ENCODE peak calls at places on chromosomes 12 and 14, in five cellular contexts. X is HCT116; N is CD8-positive, alpha-beta T cell; G is adipocyte; I is NT2/D1. C is an unnamed sample. For H3K9me3, the result is how much of the 10 kb centered on the place peaks cover.

GRCh38 chr12:26878661-26879119 is 45.7 kb upstream of the ITPR2 start:
- DNase-seq in X (no peak), I (no peak), G (peak), N (no peak), C (no peak)

GRCh38 chr14:75453817-75454434 is 26.1 kb downstream of the JDP2 start:
- DNase-seq in G (no peak), I (no peak), X (no peak), N (no peak), C (no peak)

GRCh38 chr12:57771271-57771872 is 533 bp downstream of the METTL1 start:
- DNase-seq in G (peak), X (peak), I (peak), N (peak), C (peak)

GRCh38 chr14:101598159-101598558 is 36.9 kb downstream of the DIO3 start:
- DNase-seq in I (no peak), N (no peak), G (no peak), X (no peak), C (peak)

GRCh38 chr12:52249041-52249461 is 16.0 kb downstream of the KRT7 start:
- DNase-seq in N (no peak), I (no peak), G (peak), X (no peak), C (no peak)

GRCh38 chr12:27199638-27200300 is 44.3 kb upstream of the STK38L start:
- DNase-seq in I (no peak), G (no peak), N (no peak), X (no peak), C (no peak)

GRCh38 chr12:3683670-3684069 is 69.2 kb downstream of the CRACR2A start:
- DNase-seq in G (no peak), I (no peak), N (no peak), X (no peak), C (no peak)

GRCh38 chr14:73426877-73427276 is 31.5 kb downstream of the NUMB start:
- DNase-seq in G (peak), I (no peak), N (no peak), X (no peak), C (no peak)

GRCh38 chr12:72272731-72273498 is 745 bp downstream of the TRHDE start:
- DNase-seq in X (no peak), G (peak), I (no peak), N (no peak), C (peak)

GRCh38 chr12:11765817-11766794 is 116.6 kb downstream of the ETV6 start:
- DNase-seq in G (peak), X (no peak), N (peak), I (no peak), C (peak)

GRCh38 chr14:39483682-39484081 is 51.4 kb upstream of the FBXO33 start:
- DNase-seq in X (no peak), I (no peak), N (no peak), G (no peak), C (no peak)

GRCh38 chr12:98274430-98275130 is 240.8 kb upstream of the TMPO start:
- DNase-seq in I (no peak), G (no peak), X (no peak), N (no peak), C (no peak)

GRCh38 chr14:80901260-80901659 is 40.3 kb downstream of the CEP128 start:
- DNase-seq in G (no peak), I (no peak), X (no peak), N (no peak), C (no peak)

GRCh38 chr12:114931025-114931424 is 247.1 kb upstream of the TBX3 start:
- DNase-seq in N (no peak), I (no peak), G (no peak), X (no peak), C (no peak)

GRCh38 chr14:24052656-24053547 is 1.1 kb downstream of the CARMIL3 start:
- DNase-seq in G (no peak), N (no peak), I (no peak), X (no peak), C (no peak)

GRCh38 chr12:23621910-23622309 is 327.6 kb downstream of the SOX5 start:
- DNase-seq in I (no peak), G (no peak), X (no peak), N (no peak), C (no peak)

GRCh38 chr12:107359382-107359781 is 266.0 kb upstream of the CRY1 start:
- DNase-seq in X (no peak), N (no peak), I (no peak), G (peak), C (no peak)

GRCh38 chr12:4148418-4149056 is 125.0 kb upstream of the CCND2 start:
- DNase-seq in X (no peak), N (peak), G (no peak), I (no peak), C (peak)

GRCh38 chr12:25416516-25416915 is 136.6 kb downstream of the LMNTD1 start:
- DNase-seq in I (no peak), X (no peak), G (no peak), N (no peak), C (no peak)

GRCh38 chr12:49515266-49515665 is 23.6 kb upstream of the KCNH3 start:
- DNase-seq in I (no peak), G (peak), X (no peak), N (no peak), C (no peak)

GRCh38 chr12:112843272-112843671 is 51.7 kb downstream of the RPH3A start:
- DNase-seq in G (no peak), I (peak), X (no peak), N (no peak), C (no peak)

GRCh38 chr12:1918875-1919236 is 404 bp upstream of the CACNA2D4 start:
- DNase-seq in G (no peak), I (no peak), X (no peak), N (no peak), C (peak)

GRCh38 chr12:78290606-78291345 is 460.1 kb downstream of the NAV3 start:
- DNase-seq in I (no peak), G (peak), X (no peak), N (no peak), C (no peak)

GRCh38 chr12:92973614-92974013 is 44.5 kb upstream of the EEA1 start:
- DNase-seq in N (no peak), X (no peak), I (no peak), G (peak), C (no peak)

GRCh38 chr12:129776977-129777667 is 126.7 kb downstream of the TMEM132D start:
- DNase-seq in I (no peak), X (no peak), N (no peak), G (no peak), C (no peak)

GRCh38 chr12:121925361-121925725 is 7.0 kb downstream of the CFAP251 start:
- DNase-seq in I (no peak), G (peak), X (no peak), N (no peak), C (no peak)

GRCh38 chr14:56333361-56334279 is 215.4 kb downstream of the PELI2 start:
- DNase-seq in N (no peak), I (no peak), X (no peak), G (peak), C (no peak)

GRCh38 chr14:104323551-104324175 is 185.3 kb downstream of the KIF26A start:
- DNase-seq in N (no peak), G (no peak), X (no peak), I (no peak), C (peak)

GRCh38 chr12:8867786-8868185 is 45.4 kb downstream of the A2ML1 start:
- DNase-seq in X (no peak), I (no peak), N (no peak), G (no peak), C (no peak)

GRCh38 chr12:53324113-53324778 is 2.8 kb upstream of the AAAS start:
- DNase-seq in I (no peak), G (no peak), N (peak), X (no peak), C (no peak)

GRCh38 chr14:93286212-93286890 is 46.5 kb downstream of the BTBD7 start:
- DNase-seq in G (no peak), X (no peak), I (no peak), N (no peak), C (no peak)

GRCh38 chr14:53929871-53930685 is 26.5 kb downstream of the BMP4 start:
- DNase-seq in X (peak), I (no peak), N (no peak), G (peak), C (no peak)

GRCh38 chr14:99684356-99684952 is 356 bp downstream of the CYP46A1 start:
- DNase-seq in I (no peak), G (peak), N (no peak), X (no peak), C (no peak)

GRCh38 chr14:99685061-99685995 is 1.2 kb downstream of the CYP46A1 start:
- DNase-seq in N (no peak), G (no peak), I (no peak), X (no peak), C (no peak)

GRCh38 chr14:99681832-99682148 is 2.3 kb upstream of the CYP46A1 start:
- DNase-seq in N (no peak), I (no peak), G (no peak), X (no peak), C (no peak)

GRCh38 chr14:99682809-99683618 is 1.1 kb upstream of the CYP46A1 start:
- DNase-seq in G (peak), N (peak), X (peak), I (no peak), C (peak)

GRCh38 chr14:99683619-99684355 is at the start of gene CYP46A1:
- DNase-seq in G (peak), N (peak), X (peak), I (peak), C (peak)
- H3K4me3 ChIP-seq in G (peak), N (peak), X (peak), I (peak), C (peak)

GRCh38 chr14:31829256-31829923 is 247.7 kb upstream of the ARHGAP5 start:
- DNase-seq in X (no peak), G (peak), N (no peak), I (no peak), C (no peak)
- H3K9me3 ChIP-seq in X (under half), G (under half), N (under half), I (under half), C (under half)

GRCh38 chr14:50063876-50064420 is 52.4 kb downstream of the VCPKMT start:
- DNase-seq in X (no peak), N (no peak), I (no peak), G (no peak), C (no peak)

GRCh38 chr14:50059773-50060629 is 56.4 kb downstream of the VCPKMT start:
- DNase-seq in G (no peak), X (no peak), N (no peak), I (no peak), C (no peak)

GRCh38 chr14:50062438-50063039 is 53.8 kb downstream of the VCPKMT start:
- DNase-seq in N (peak), I (no peak), X (peak), G (peak), C (no peak)

GRCh38 chr14:50060871-50061663 is 55.3 kb downstream of the VCPKMT start:
- DNase-seq in I (no peak), X (no peak), N (peak), G (peak), C (peak)

GRCh38 chr14:50061664-50062437 is 54.5 kb downstream of the VCPKMT start:
- DNase-seq in X (no peak), N (peak), I (no peak), G (peak), C (no peak)
- H3K4me3 ChIP-seq in X (peak), N (peak), I (no peak), G (no peak), C (no peak)

DNA sequence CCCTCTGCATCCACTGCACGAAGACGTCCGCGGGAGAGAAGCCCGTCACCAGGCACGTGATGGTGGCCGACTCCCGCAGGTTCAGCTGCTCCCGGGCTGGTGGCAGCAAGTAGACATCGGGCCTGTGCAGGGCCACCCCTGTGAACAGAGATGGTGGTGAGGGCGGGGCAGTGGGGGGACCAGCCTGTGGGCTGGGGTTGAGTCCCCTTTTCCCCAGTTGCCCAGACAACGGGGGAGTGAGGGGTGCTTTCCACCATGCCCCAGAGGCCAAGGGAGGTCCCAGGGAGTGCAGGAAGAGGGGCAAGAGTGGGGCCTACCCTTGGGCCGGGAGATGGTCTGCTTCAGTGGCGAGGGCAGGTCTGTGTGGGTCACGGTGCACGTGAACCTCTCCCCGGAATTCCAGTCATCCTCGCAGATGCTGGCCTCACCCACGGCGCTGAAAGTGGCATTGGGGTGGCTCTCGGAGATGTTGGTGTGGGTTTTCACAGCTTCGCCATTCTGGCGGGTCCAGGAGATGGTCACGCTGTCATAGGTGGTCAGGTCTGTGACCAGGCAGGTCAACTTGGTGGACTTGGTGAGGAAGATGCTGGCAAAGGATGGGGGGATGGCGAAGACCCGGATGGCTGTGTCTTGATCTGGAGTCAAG is 328.3 kb downstream of the TMEM121 start:
- DNase-seq in X (no peak), N (no peak), I (no peak), G (no peak), C (peak)
- H3K9me3 ChIP-seq in X (under half), N (under half), I (under half), G (under half), C (under half)

DNA sequence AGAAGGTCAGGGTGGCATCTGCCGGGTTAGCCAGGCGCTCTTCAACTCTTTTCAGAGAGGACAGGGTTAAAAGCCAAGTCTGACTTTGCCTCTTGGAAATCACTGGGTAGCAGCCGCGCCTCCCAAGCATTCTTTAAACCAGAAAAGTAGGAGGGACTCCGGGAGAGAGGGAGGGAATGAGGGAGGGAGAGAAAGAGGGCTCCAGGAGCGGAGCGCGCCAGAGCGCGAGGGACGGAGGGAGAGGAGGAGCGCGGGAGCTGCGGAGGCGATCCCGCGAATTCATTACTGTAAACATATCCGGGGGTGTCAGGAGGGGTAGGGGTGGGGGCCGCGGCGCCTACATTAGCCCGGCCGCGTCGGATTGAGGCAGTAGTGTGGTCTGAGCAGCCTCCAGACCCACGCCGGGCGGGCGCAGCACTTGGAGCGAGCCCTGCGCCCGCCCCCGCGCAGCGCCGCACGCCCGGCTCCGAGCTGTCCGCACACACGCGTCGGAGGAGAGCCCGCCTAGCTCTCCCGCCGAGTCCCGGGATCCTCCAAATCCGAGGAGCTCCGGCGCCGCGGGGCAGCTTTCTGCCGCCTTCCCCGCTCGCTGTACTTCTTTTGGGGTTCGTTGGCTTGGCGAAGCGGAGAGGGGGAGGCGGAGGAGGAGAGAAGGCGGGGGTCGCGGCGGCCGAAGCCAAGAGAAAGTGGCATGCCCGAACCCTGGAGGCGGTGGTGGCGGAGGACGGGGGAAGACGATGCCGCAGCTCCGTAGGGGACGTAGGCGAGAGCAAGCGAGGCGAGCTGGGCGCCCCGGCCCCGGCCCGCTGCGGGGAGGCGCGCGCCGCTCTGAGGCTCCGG is 3.3 kb downstream of the FLRT2 start:
- DNase-seq in X (no peak), I (no peak), N (no peak), G (peak), C (peak)
- H3K4me3 ChIP-seq in X (no peak), I (peak), N (no peak), G (peak), C (peak)

GRCh38 chr14:99101826-99102461 is 170.1 kb downstream of the BCL11B start:
- DNase-seq in G (no peak), N (no peak), I (peak), X (no peak), C (no peak)

GRCh38 chr14:99098199-99098598 is 173.8 kb downstream of the BCL11B start:
- DNase-seq in G (no peak), N (no peak), X (no peak), I (no peak), C (no peak)

GRCh38 chr14:99095369-99095768 is 176.6 kb downstream of the BCL11B start:
- DNase-seq in I (no peak), X (no peak), N (no peak), G (no peak), C (no peak)

GRCh38 chr14:99099051-99099787 is 172.8 kb downstream of the BCL11B start:
- DNase-seq in I (no peak), N (no peak), X (no peak), G (no peak), C (no peak)

GRCh38 chr14:99100871-99101270 is 171.1 kb downstream of the BCL11B start:
- DNase-seq in N (no peak), I (no peak), G (no peak), X (no peak), C (no peak)
- H3K9me3 ChIP-seq in N (under half), I (under half), G (under half), X (under half), C (under half)

DNA sequence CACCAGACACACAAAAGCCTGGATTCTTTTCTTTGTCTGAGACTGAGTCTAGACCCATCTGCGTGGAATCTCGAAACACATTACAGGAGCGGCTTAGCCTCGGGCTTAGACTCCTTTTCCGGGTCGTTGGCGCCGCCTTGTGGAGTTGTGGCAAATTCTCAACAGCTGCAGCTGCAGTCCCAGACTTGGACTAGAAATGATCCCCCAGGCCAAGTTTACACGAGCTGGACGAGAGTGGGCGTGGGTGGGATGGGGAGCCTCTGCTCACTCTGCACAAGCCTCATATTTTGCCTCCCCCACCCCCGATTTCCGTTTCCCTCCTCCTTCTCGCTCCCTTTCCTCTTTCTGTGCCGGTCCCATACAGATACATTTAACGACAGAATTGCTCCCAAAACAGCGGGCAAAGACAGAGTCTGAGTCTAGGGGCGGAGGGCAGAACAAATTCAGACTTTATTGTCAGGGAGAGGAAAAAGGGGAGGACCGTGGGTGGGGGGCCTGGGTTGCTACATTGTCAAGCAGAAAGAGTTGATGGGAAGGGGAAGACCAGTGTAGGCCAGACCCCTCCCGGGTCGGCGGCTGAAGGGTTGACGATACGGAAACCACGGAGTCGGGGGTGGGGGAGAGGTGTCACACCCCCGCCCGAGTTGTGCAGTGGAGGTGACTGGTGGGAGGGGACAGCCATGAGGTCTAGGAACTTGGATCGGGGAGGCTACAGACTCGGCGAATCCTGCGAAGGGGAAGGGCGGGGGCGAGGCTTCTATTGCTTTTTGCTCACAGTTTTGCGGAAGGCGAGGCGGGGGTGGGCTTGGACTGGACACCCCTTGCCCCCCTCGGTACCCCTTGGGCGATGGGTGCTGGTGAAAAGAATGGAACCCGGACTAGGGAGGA is 4.7 kb upstream of the GPR84 start:
- DNase-seq in N (peak), I (no peak), G (peak), X (peak), C (peak)
- H3K4me3 ChIP-seq in N (no peak), I (no peak), G (peak), X (no peak), C (no peak)

GRCh38 chr12:34377243-34378035 is 355.1 kb downstream of the ALG10 start:
- DNase-seq in X (no peak), I (no peak), N (no peak), G (no peak), C (no peak)

GRCh38 chr12:34373926-34374325 is 351.6 kb downstream of the ALG10 start:
- DNase-seq in X (no peak), I (no peak), G (no peak), N (no peak), C (no peak)

GRCh38 chr12:34376133-34376799 is 354.0 kb downstream of the ALG10 start:
- DNase-seq in N (no peak), G (no peak), I (no peak), X (no peak), C (no peak)

GRCh38 chr12:34384693-34385092 is 362.4 kb downstream of the ALG10 start:
- DNase-seq in X (no peak), G (no peak), I (no peak), N (no peak), C (no peak)

GRCh38 chr12:34379142-34379541 is 356.8 kb downstream of the ALG10 start:
- DNase-seq in G (no peak), N (no peak), I (no peak), X (no peak), C (no peak)
- H3K9me3 ChIP-seq in G (under half), N (under half), I (under half), X (under half), C (half or more)